ENCODE peak calls at places on chromosome 2, in ten cellular contexts. F is lower lobe of right lung, H is GM06990, S is endothelial cell, R is nephron progenitor cell, V is foreskin fibroblast, M is heart left ventricle, I is fibroblast of pulmonary artery, N is BJ, U is cardiac fibroblast. O is an unnamed sample.

GRCh38 chr2:238684362-238685326 is 163.2 kb upstream of the TWIST2 start:
- DNase-seq in F (no peak), H (no peak), V (peak; percentile 99), I (peak; percentile 100), U (peak; percentile 100), S (no peak), N (peak; percentile 99), M (peak; percentile 67), R (no peak), O (peak; percentile 99)

GRCh38 chr2:211534655-211535054 is 978.3 kb downstream of the CPS1 start:
- DNase-seq in V (no peak), F (no peak), I (no peak), N (no peak), U (no peak), S (no peak), M (no peak), H (no peak), R (no peak), O (no peak)

GRCh38 chr2:72917875-72918660 is 749 bp downstream of the EMX1 start:
- DNase-seq in U (no peak), F (no peak), M (no peak), I (no peak), R (peak; percentile 56), V (peak; percentile 36), N (no peak), S (no peak), H (no peak), O (no peak)

GRCh38 chr2:132729572-132729971 is 59.6 kb upstream of the LYPD1 start:
- DNase-seq in N (no peak), S (no peak), M (no peak), V (no peak), R (no peak), I (no peak), H (no peak), F (no peak), U (no peak), O (no peak)

GRCh38 chr2:15939556-15939853 is 845 bp upstream of the MYCN start:
- DNase-seq in R (peak; percentile 84), H (no peak), M (peak; percentile 65), U (no peak), I (no peak), V (no peak), S (peak; percentile 78), N (no peak), F (peak; percentile 70), O (no peak)

GRCh38 chr2:179344970-179345369 is 80.3 kb upstream of the SESTD1 start:
- DNase-seq in F (no peak), R (no peak), M (no peak), S (no peak), N (no peak), I (no peak), H (no peak), U (no peak), V (no peak), O (no peak)

GRCh38 chr2:221895366-221896121 is 323.4 kb upstream of the EPHA4 start:
- DNase-seq in M (no peak), U (no peak), R (no peak), S (no peak), N (no peak), F (no peak), I (peak; percentile 39), V (peak; percentile 44), H (no peak), O (no peak)

GRCh38 chr2:60484080-60484737 is 69.2 kb downstream of the BCL11A start:
- DNase-seq in H (no peak), M (no peak), S (no peak), V (peak; percentile 68), I (peak; percentile 78), N (peak; percentile 20), F (no peak), R (no peak), U (peak; percentile 59), O (no peak)

GRCh38 chr2:39368376-39368775 is 68.7 kb downstream of the MAP4K3 start:
- DNase-seq in N (no peak), M (no peak), U (no peak), H (no peak), F (no peak), R (no peak), V (no peak), S (no peak), I (no peak), O (no peak)

GRCh38 chr2:199136681-199137080 is 321.1 kb downstream of the SATB2 start:
- DNase-seq in I (peak; percentile 27), N (no peak), S (no peak), U (peak; percentile 61), M (no peak), R (no peak), H (no peak), V (peak; percentile 95), F (no peak), O (peak; percentile 67)

GRCh38 chr2:220931491-220931890 is 640.6 kb downstream of the EPHA4 start:
- DNase-seq in V (no peak), F (no peak), H (no peak), R (no peak), S (no peak), U (no peak), M (no peak), I (no peak), N (no peak), O (no peak)

GRCh38 chr2:204110250-204111183 is 174.0 kb downstream of the ICOS start:
- DNase-seq in I (peak; percentile 33), F (no peak), U (peak; percentile 18), V (peak; percentile 56), M (no peak), R (no peak), N (peak; percentile 19), S (no peak), H (peak; percentile 40), O (no peak)

GRCh38 chr2:203861197-203861596 is 6.4 kb upstream of the CTLA4 start:
- DNase-seq in V (no peak), N (no peak), H (no peak), M (no peak), U (no peak), I (no peak), F (no peak), S (no peak), R (no peak), O (no peak)

GRCh38 chr2:232645061-232645460 is 11.7 kb downstream of the EFHD1 start:
- DNase-seq in I (no peak), N (no peak), R (no peak), M (no peak), U (no peak), S (no peak), F (no peak), V (no peak), H (no peak), O (no peak)

GRCh38 chr2:101704816-101705565 is 7.5 kb downstream of the MAP4K4 start:
- DNase-seq in S (no peak), M (no peak), U (peak; percentile 54), V (peak; percentile 46), H (no peak), R (no peak), N (no peak), F (no peak), I (peak; percentile 35), O (no peak)

GRCh38 chr2:172091626-172092566 is 6.6 kb downstream of the DLX1 start:
- DNase-seq in H (no peak), S (no peak), N (no peak), I (no peak), R (no peak), M (no peak), U (no peak), V (no peak), F (no peak), O (no peak)

GRCh38 chr2:113084249-113085000 is 16.7 kb downstream of the IL1F10 start:
- DNase-seq in F (no peak), S (no peak), V (peak; percentile 20), N (no peak), U (peak; percentile 22), I (peak; percentile 19), H (no peak), M (no peak), R (no peak), O (peak; percentile 38)
- TF ChIP-seq CTCF in F (peak; percentile 35), S (peak; percentile 32), V (peak; percentile 45), N (peak; percentile 52), U (peak; percentile 47), I (peak; percentile 51), H (peak; percentile 49), M (peak; percentile 15), R (no peak), O (peak; percentile 37)

GRCh38 chr2:177622516-177622915 is 229.9 kb downstream of the AGPS start:
- DNase-seq in S (no peak), H (no peak), M (no peak), F (no peak), V (no peak), U (no peak), I (no peak), N (no peak), R (peak; percentile 39), O (no peak)
- TF ChIP-seq CTCF in S (no peak), H (no peak), M (no peak), F (no peak), V (no peak), U (no peak), I (no peak), N (peak; percentile 63), R (peak; percentile 57), O (no peak)

DNA sequence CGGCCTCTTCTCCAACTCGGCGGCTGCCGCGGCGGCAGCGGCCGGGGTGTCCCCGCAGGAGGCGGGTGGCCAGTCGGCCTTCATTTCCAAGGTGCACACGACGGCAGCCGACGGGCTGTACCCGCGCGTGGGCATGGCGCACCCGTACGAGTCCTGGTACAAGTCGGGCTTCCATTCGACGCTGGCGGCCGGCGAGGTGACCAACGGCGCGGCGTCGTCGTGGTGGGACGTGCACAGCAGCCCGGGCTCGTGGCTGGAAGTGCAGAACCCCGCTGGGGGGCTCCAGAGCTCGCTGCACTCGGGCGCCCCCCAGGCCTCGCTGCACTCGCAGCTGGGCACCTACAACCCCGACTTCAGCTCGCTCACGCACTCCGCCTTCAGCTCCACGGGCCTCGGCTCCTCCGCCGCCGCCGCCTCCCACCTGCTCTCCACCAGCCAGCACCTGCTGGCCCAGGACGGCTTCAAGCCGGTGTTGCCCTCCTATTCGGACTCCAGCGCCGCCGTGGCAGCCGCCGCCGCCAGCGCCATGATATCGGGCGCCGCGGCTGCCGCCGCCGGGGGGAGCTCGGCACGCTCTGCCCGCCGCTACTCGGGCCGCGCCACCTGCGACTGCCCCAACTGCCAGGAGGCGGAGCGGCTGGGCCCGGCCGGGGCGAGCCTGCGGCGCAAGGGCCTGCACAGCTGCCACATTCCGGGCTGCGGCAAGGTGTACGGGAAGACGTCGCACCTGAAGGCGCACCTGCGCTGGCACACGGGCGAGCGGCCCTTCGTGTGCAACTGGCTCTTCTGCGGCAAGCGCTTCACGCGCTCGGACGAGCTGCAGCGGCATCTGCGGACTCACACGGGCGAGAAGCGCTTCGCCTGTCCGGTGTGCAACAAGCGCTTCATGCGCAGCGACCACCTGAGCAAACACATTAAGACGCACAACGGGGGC is 1.9 kb downstream of the SP9 start:
- DNase-seq in S (peak; percentile 67), H (peak; percentile 74), R (peak; percentile 67), F (peak; percentile 56), M (no peak), N (no peak), I (no peak), U (no peak), V (no peak), O (peak; percentile 65)
- TF ChIP-seq CTCF in S (no peak), H (peak; percentile 40), R (no peak), F (peak; percentile 8), M (no peak), N (no peak), I (no peak), U (no peak), V (no peak), O (no peak)

DNA sequence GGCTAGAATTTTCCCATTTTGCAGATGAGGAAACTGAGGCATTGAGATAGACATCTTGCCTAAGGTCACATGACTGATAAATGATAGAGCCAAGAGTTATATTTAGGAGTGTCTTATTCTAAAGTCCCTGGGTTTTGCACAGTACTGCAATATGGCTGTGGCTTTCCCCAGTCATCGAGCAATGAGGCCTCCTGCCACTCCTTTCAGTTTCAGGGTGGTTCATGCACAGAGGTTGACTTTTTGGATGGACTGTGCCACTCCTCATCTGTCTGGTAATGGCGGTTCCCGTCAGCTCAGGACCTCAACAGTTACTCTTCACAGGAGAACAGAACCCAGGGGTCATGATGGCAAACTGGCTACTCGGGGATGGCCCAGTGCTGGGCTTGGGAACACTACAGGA is 131.1 kb downstream of the ACKR3 start:
- DNase-seq in U (no peak), I (no peak), M (no peak), V (no peak), H (no peak), F (no peak), S (no peak), N (no peak), R (no peak), O (no peak)
- TF ChIP-seq CTCF in U (no peak), I (no peak), M (no peak), V (no peak), H (no peak), F (no peak), S (no peak), N (no peak), R (no peak), O (no peak)